ENCODE peak calls at places on chromosomes 13 and 19, in four cellular contexts. T, P, B and K are unnamed samples.

GRCh38 chr13:29465741-29466293 is 129.7 kb downstream of the SLC7A1 start:
- DNase-seq in T (peak; percentile 47), P (peak; percentile 35), B (peak; percentile 38), K (no peak)

GRCh38 chr13:46655727-46656180 is 102.8 kb downstream of the LRCH1 start:
- DNase-seq in P (no peak), T (no peak), B (no peak), K (no peak)

GRCh38 chr19:41774515-41774980 is 19.2 kb downstream of the CEACAM6 start:
- DNase-seq in T (no peak), P (no peak), B (no peak), K (peak; percentile 88)

GRCh38 chr19:6233051-6233826 is 46.5 kb downstream of the MLLT1 start:
- DNase-seq in T (no peak), B (no peak), P (no peak), K (no peak)

GRCh38 chr13:39787086-39787487 is 131.6 kb downstream of the COG6 start:
- DNase-seq in B (no peak), P (no peak), T (no peak), K (no peak)

GRCh38 chr19:53865918-53866696 is 1.6 kb upstream of the MYADM start:
- DNase-seq in T (peak; percentile 87), B (peak; percentile 41), P (peak; percentile 68), K (peak; percentile 60)

GRCh38 chr13:94858856-94859811 is 146.8 kb upstream of the SOX21 start:
- DNase-seq in T (no peak), P (no peak), B (no peak), K (no peak)

GRCh38 chr19:48565090-48565489 is 13.1 kb downstream of the SULT2B1 start:
- DNase-seq in B (peak; percentile 36), P (peak; percentile 88), T (no peak), K (no peak)

GRCh38 chr13:31476266-31476665 is 263.1 kb upstream of the RXFP2 start:
- DNase-seq in T (peak; percentile 16), B (no peak), P (no peak), K (no peak)

GRCh38 chr19:3556423-3556977 is 886 bp downstream of the MFSD12 start:
- DNase-seq in P (no peak), T (no peak), B (peak; percentile 44), K (no peak)

GRCh38 chr19:29526730-29527499 is 1.1 kb downstream of the VSTM2B start:
- DNase-seq in B (peak; percentile 22), P (no peak), T (peak; percentile 49), K (no peak)

GRCh38 chr13:31998131-31998530 is 33.4 kb upstream of the FRY start:
- DNase-seq in T (no peak), P (no peak), B (no peak), K (no peak)

GRCh38 chr13:98055623-98056022 is 87.3 kb upstream of the FARP1 start:
- DNase-seq in P (no peak), B (no peak), T (no peak), K (no peak)

GRCh38 chr13:97001641-97002040 is 7.4 kb upstream of the OXGR1 start:
- DNase-seq in T (no peak), P (no peak), B (no peak), K (no peak)

GRCh38 chr19:47274071-47274890 is at the start of gene INAFM1:
- DNase-seq in B (peak; percentile 94), T (peak; percentile 96), P (peak; percentile 76), K (peak; percentile 89)

GRCh38 chr13:98358933-98359332 is 181.9 kb upstream of the RNF113B start:
- DNase-seq in B (no peak), P (no peak), T (no peak), K (no peak)

GRCh38 chr13:109273326-109273751 is 513.0 kb downstream of the IRS2 start:
- DNase-seq in T (no peak), P (no peak), B (no peak), K (no peak)

GRCh38 chr19:16433986-16434385 is 37.8 kb downstream of the EPS15L1 start:
- DNase-seq in B (no peak), T (no peak), P (no peak), K (no peak)

GRCh38 chr19:16429759-16430091 is 42.0 kb downstream of the EPS15L1 start:
- DNase-seq in T (no peak), B (no peak), P (no peak), K (no peak)

GRCh38 chr19:16436780-16437179 is 35.0 kb downstream of the EPS15L1 start:
- DNase-seq in B (no peak), T (no peak), P (no peak), K (no peak)

GRCh38 chr19:16435999-16436650 is 35.6 kb downstream of the EPS15L1 start:
- DNase-seq in T (no peak), P (no peak), B (peak; percentile 68), K (no peak)

DNA sequence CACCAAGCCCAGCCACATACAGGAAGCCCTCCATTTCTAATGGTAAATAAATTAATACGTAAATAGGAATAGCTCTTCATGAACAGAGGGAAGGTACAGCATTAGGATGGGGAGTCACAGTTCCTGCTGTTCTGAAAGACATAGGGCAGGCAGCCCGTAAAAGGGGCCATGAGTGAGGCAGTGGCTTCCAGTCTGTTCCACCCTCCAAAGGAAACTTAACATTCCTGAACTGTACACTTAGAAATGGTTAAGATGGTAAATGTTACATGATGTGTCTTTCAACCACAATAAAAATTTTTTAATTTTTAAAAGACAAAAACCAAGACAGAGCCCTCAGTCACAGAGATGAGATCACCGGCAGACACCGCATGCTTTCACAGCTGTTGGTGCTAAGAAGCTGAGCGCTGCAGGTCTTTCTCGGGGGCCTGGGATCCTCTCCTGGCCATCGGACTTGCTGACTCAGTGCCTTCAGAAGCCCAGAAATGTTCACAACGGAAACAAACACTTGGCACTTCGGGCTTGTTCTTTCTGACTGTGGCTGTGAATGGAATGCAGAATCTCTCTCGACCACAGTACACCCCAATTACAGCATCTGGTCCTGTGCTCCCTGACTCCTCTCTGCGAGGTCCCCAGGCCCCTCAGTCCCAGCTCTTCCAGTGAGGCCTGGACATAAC is 36.4 kb downstream of the EPS15L1 start:
- DNase-seq in B (peak; percentile 20), P (no peak), T (no peak), K (no peak)
- TF ChIP-seq JUND in B (no peak), P (no peak), T (peak; percentile 50), K (no peak)

GRCh38 chr19:24078688-24079087 is 8.3 kb upstream of the ZNF254 start:
- DNase-seq in B (no peak), T (no peak), P (no peak), K (no peak)
- TF ChIP-seq JUND in B (no peak), T (no peak), P (no peak), K (no peak)

GRCh38 chr19:17829855-17830566 is 8.7 kb upstream of the INSL3 start:
- DNase-seq in B (peak; percentile 50), T (peak; percentile 96), P (no peak), K (peak; percentile 72)

GRCh38 chr19:17834350-17835181 is 13.2 kb downstream of the JAK3 start:
- DNase-seq in B (peak; percentile 57), T (no peak), P (no peak), K (no peak)

GRCh38 chr19:17831419-17831888 is 10.1 kb upstream of the INSL3 start:
- DNase-seq in T (no peak), B (no peak), P (no peak), K (no peak)

GRCh38 chr19:17832443-17833208 is 11.3 kb upstream of the INSL3 start:
- DNase-seq in T (no peak), P (no peak), B (no peak), K (no peak)

DNA sequence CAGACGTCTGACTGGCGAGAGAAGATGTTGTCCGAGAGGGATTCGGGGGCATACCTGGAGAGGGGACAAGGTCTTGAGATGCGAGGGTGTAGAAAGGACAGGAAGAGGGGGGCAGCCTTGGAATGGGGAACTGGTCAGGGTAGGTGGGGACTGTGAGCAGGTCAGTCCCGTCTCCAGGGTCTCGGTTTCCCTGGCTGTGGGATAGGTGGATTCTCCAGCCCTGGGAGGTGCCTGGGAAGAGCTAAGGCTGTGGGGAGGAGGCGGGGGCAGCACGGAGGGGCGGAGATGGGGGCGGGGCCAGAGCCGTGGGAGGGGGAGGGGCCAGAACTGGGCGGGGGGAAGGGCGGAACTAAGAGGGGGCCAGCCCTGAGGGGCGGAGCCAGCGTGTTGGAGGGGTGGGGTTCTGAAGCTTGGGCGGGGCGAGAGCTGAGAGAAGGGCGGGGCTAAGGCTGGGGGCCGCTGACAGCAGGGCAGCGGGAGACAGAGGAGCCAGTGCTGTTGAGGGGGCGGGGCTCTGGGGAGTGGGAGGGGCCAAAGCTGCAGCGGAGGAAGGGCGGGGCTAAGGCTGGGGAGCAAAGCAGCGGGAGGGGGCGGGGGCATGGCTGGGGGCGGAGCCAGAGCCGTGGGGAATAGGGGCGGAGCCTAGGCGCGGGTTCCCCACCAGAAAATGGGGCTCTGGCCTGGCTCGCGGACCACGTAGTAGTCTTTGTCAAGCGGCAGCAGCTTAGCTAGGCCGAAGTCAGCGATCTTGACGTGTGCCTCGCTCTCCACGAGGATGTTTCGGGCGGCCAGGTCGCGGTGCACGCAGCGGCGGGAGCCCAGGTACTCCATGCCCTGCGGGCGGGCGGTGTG is 9.5 kb upstream of the INSL3 start:
- DNase-seq in P (no peak), B (peak; percentile 92), T (peak; percentile 99), K (peak; percentile 91)
- TF ChIP-seq JUND in P (no peak), B (no peak), T (no peak), K (no peak)

GRCh38 chr19:2199215-2199614 is 35.5 kb downstream of the DOT1L start:
- DNase-seq in B (peak; percentile 19), T (peak; percentile 69), P (no peak), K (no peak)
- TF ChIP-seq JUND in B (no peak), T (no peak), P (no peak), K (no peak)